ENCODE peak calls at places on chromosomes 5 and 9, in ten cellular contexts. M, X, Y, F, H, B, T, W, E and Q are unnamed samples.

GRCh38 chr5:59133801-59134261 is 551.0 kb downstream of the RAB3C start:
- DNase-seq in M (no peak), X (peak), Y (no peak), F (no peak), H (peak), B (peak), T (no peak), W (no peak), E (no peak), Q (peak)

GRCh38 chr5:109784687-109785086 is 95.0 kb downstream of the MAN2A1 start:
- DNase-seq in M (no peak), X (peak), Y (no peak), F (no peak), H (peak), B (peak), T (no peak), W (no peak), E (no peak), Q (no peak)

GRCh38 chr9:99140685-99141314 is 35.9 kb downstream of the TGFBR1 start:
- DNase-seq in M (peak), X (peak), Y (no peak), F (peak), H (peak), B (peak), T (no peak), W (peak), E (no peak), Q (peak)

GRCh38 chr5:109448838-109449237 is 39.1 kb upstream of the PJA2 start:
- DNase-seq in M (no peak), X (no peak), Y (no peak), F (no peak), H (no peak), B (no peak), T (no peak), W (no peak), E (no peak), Q (no peak)

GRCh38 chr5:83956386-83956785 is 235.7 kb upstream of the HAPLN1 start:
- DNase-seq in M (no peak), X (no peak), Y (no peak), F (no peak), H (peak), B (no peak), T (no peak), W (no peak), E (no peak), Q (no peak)

GRCh38 chr5:122849746-122850145 is 4.3 kb downstream of the SNX24 start:
- DNase-seq in M (no peak), X (peak), Y (no peak), F (no peak), H (peak), B (peak), T (no peak), W (no peak), E (no peak), Q (peak)

GRCh38 chr9:114732842-114733241 is 50.9 kb upstream of the TEX48 start:
- DNase-seq in M (no peak), X (peak), Y (no peak), F (no peak), H (peak), B (peak), T (no peak), W (no peak), E (no peak), Q (no peak)

GRCh38 chr5:124755565-124755964 is 9.1 kb upstream of the ZNF608 start:
- DNase-seq in M (no peak), X (peak), Y (no peak), F (no peak), H (no peak), B (peak), T (no peak), W (no peak), E (no peak), Q (peak)

GRCh38 chr5:1468629-1469527 is 23.6 kb upstream of the SLC6A3 start:
- DNase-seq in M (no peak), X (no peak), Y (peak), F (no peak), H (no peak), B (no peak), T (peak), W (no peak), E (no peak), Q (peak)

GRCh38 chr5:159762921-159763320 is 153.4 kb upstream of the ADRA1B start:
- DNase-seq in M (no peak), X (no peak), Y (no peak), F (no peak), H (no peak), B (no peak), T (no peak), W (no peak), E (no peak), Q (no peak)